ENCODE peak calls at places on chromosomes 5 and 9, in five cellular contexts. N, Z, G, T and R are unnamed samples. For H3K4me1, the result is how much of the 10 kb centered on the place peaks cover.

GRCh38 chr5:97591781-97592180 is 408.7 kb upstream of the RIOK2 start:
- DNase-seq in N (no peak), Z (no peak), G (no peak), T (no peak), R (no peak)

GRCh38 chr5:6343951-6344596 is 34.3 kb downstream of the MED10 start:
- DNase-seq in N (no peak), Z (no peak), G (no peak), T (no peak), R (no peak)

GRCh38 chr5:134086215-134086942 is 28.1 kb upstream of the TCF7 start:
- DNase-seq in N (no peak), Z (no peak), G (no peak), T (no peak), R (peak)

GRCh38 chr5:65327582-65327981 is 154.1 kb downstream of the ADAMTS6 start:
- DNase-seq in N (no peak), Z (peak), G (no peak), T (no peak), R (no peak)

GRCh38 chr5:37776826-37777225 is 63.0 kb downstream of the GDNF start:
- DNase-seq in N (no peak), Z (peak), G (no peak), T (no peak), R (no peak)

GRCh38 chr9:7489018-7489417 is 310.6 kb downstream of the DMAC1 start:
- DNase-seq in N (peak), Z (no peak), G (peak), T (no peak), R (peak)

GRCh38 chr5:40689442-40689841 is 9.7 kb downstream of the PTGER4 start:
- DNase-seq in N (peak), Z (peak), G (no peak), T (no peak), R (no peak)

GRCh38 chr9:137688261-137688660 is 69.5 kb downstream of the EHMT1 start:
- DNase-seq in N (no peak), Z (no peak), G (no peak), T (no peak), R (no peak)

GRCh38 chr5:89241186-89241585 is 358.2 kb upstream of the MEF2C start:
- DNase-seq in N (no peak), Z (peak), G (no peak), T (no peak), R (no peak)

GRCh38 chr5:39107350-39107749 is 33.2 kb upstream of the RICTOR start:
- DNase-seq in N (no peak), Z (no peak), G (no peak), T (no peak), R (no peak)

GRCh38 chr5:77906806-77907205 is 130.7 kb upstream of the TBCA start:
- DNase-seq in N (no peak), Z (peak), G (no peak), T (peak), R (no peak)

GRCh38 chr5:21792736-21793135 is 1060.4 kb downstream of the CDH12 start:
- DNase-seq in N (no peak), Z (no peak), G (no peak), T (no peak), R (no peak)

GRCh38 chr5:148843510-148844318 is 17.3 kb downstream of the ADRB2 start:
- DNase-seq in N (no peak), Z (no peak), G (no peak), T (no peak), R (no peak)

GRCh38 chr5:147396070-147396469 is 113.8 kb downstream of the DPYSL3 start:
- DNase-seq in N (peak), Z (peak), G (no peak), T (no peak), R (no peak)

GRCh38 chr5:126027149-126027548 is 396.1 kb upstream of the GRAMD2B start:
- DNase-seq in N (no peak), Z (no peak), G (no peak), T (no peak), R (no peak)

GRCh38 chr5:73673161-73673591 is 47.2 kb downstream of the ARHGEF28 start:
- DNase-seq in N (no peak), Z (peak), G (no peak), T (no peak), R (no peak)

GRCh38 chr9:126694206-126695081 is 80.7 kb downstream of the LMX1B start:
- DNase-seq in N (no peak), Z (no peak), G (no peak), T (no peak), R (no peak)

GRCh38 chr5:6408627-6409446 is 30.5 kb upstream of the MED10 start:
- DNase-seq in N (no peak), Z (no peak), G (no peak), T (no peak), R (no peak)

GRCh38 chr9:91425270-91425669 is 1.6 kb upstream of the NFIL3 start:
- DNase-seq in N (no peak), Z (peak), G (no peak), T (no peak), R (no peak)

GRCh38 chr5:126778675-126779403 is 1.9 kb downstream of the LMNB1 start:
- DNase-seq in N (peak), Z (no peak), G (no peak), T (no peak), R (no peak)

GRCh38 chr9:14238044-14238443 is 75.9 kb downstream of the NFIB start:
- DNase-seq in N (peak), Z (peak), G (no peak), T (no peak), R (no peak)

GRCh38 chr9:119758990-119759389 is 389.8 kb upstream of the BRINP1 start:
- DNase-seq in N (no peak), Z (no peak), G (no peak), T (no peak), R (no peak)

GRCh38 chr9:95215368-95215898 is 102.1 kb downstream of the FANCC start:
- DNase-seq in N (no peak), Z (no peak), G (no peak), T (no peak), R (no peak)

GRCh38 chr5:5409151-5409810 is 13.2 kb upstream of the ICE1 start:
- DNase-seq in N (no peak), Z (no peak), G (no peak), T (no peak), R (no peak)

GRCh38 chr5:59107692-59108091 is 524.8 kb downstream of the RAB3C start:
- DNase-seq in N (no peak), Z (peak), G (no peak), T (no peak), R (no peak)

GRCh38 chr5:126100767-126101166 is 322.4 kb upstream of the GRAMD2B start:
- DNase-seq in N (no peak), Z (no peak), G (no peak), T (no peak), R (no peak)

GRCh38 chr5:135678640-135679268 is 100.0 kb upstream of the CXCL14 start:
- DNase-seq in N (no peak), Z (no peak), G (no peak), T (peak), R (no peak)

GRCh38 chr9:101814064-101814463 is 75.6 kb upstream of the GRIN3A start:
- DNase-seq in N (no peak), Z (no peak), G (no peak), T (no peak), R (no peak)

GRCh38 chr5:149053027-149053705 is 9.7 kb downstream of the SH3TC2 start:
- DNase-seq in N (no peak), Z (peak), G (no peak), T (peak), R (no peak)

DNA sequence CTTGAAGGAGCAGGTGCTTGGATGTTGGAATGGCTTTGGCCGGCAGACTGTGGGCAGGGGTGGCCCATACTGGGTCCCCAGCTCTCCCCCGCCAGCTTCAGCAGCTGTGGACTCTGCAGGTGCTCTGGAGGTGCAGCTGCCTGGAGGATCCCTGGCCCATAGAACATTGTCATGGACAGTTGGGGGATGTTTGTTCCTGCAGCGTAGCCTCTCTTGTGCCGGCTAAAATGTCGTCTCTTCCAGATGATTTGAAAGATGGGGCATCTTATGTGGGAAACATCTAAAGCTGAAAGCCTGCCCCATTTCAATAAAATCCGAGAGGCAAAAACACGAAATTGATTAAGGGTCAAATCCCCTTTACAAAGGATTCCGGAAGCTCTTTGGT is 13.5 kb upstream of the SLC6A19 start:
- DNase-seq in N (no peak), Z (no peak), G (no peak), T (no peak), R (no peak)
- H3K4me1 ChIP-seq in N (under half), Z (under half), G (under half), T (under half), R (under half)

GRCh38 chr9:136225748-136226679 is 19.6 kb downstream of the QSOX2 start:
- DNase-seq in N (peak), Z (peak), G (peak), T (no peak), R (peak)
- H3K4me3 ChIP-seq in N (no peak), Z (no peak), G (no peak), T (no peak), R (no peak)

GRCh38 chr5:159533197-159533596 is 202.9 kb upstream of the IL12B start:
- DNase-seq in N (no peak), Z (no peak), G (no peak), T (no peak), R (no peak)

GRCh38 chr5:159536626-159537025 is 206.3 kb upstream of the IL12B start:
- DNase-seq in N (no peak), Z (no peak), G (no peak), T (no peak), R (no peak)

GRCh38 chr5:159536166-159536565 is 205.9 kb upstream of the IL12B start:
- DNase-seq in N (no peak), Z (no peak), G (no peak), T (no peak), R (no peak)

GRCh38 chr5:159527546-159527945 is 197.3 kb upstream of the IL12B start:
- DNase-seq in N (no peak), Z (no peak), G (no peak), T (no peak), R (no peak)

GRCh38 chr5:159531554-159532105 is 201.3 kb upstream of the IL12B start:
- DNase-seq in N (no peak), Z (no peak), G (no peak), T (no peak), R (no peak)
- TF ChIP-seq CTCF in N (no peak), Z (peak), G (no peak), T (no peak), R (no peak)

GRCh38 chr9:133562611-133563285 is 28.2 kb downstream of the ADAMTSL2 start:
- DNase-seq in N (no peak), Z (no peak), G (no peak), T (no peak), R (no peak)

GRCh38 chr9:133560311-133560710 is 25.8 kb downstream of the ADAMTSL2 start:
- DNase-seq in N (no peak), Z (no peak), G (no peak), T (no peak), R (no peak)

GRCh38 chr9:133558191-133559126 is 24.0 kb downstream of the ADAMTSL2 start:
- DNase-seq in N (no peak), Z (peak), G (no peak), T (no peak), R (no peak)

GRCh38 chr9:133561976-133562554 is 27.6 kb downstream of the ADAMTSL2 start:
- DNase-seq in N (no peak), Z (no peak), G (no peak), T (no peak), R (no peak)

DNA sequence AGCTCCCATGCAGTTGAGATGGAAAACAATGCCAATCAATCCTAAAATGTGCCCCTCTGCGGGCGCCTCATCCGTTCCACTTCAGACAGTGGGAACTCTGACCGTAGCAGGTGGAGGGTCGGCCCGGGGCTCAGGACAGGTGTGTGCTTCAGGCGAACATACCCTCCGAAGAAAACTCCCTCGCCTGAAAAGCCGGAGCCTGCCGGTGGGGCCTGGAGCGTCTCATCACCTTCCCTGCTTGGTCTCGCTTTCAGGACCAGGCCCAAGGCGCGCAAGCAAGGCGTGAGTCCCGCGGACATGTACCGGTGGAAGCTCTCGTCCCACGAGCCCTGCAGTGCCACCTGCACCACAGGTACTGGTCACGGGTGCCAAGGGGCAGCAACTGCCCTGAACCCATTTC is 26.4 kb downstream of the ADAMTSL2 start:
- DNase-seq in N (no peak), Z (no peak), G (no peak), T (no peak), R (no peak)
- H3K4me1 ChIP-seq in N (under half), Z (under half), G (under half), T (half or more), R (under half)

DNA sequence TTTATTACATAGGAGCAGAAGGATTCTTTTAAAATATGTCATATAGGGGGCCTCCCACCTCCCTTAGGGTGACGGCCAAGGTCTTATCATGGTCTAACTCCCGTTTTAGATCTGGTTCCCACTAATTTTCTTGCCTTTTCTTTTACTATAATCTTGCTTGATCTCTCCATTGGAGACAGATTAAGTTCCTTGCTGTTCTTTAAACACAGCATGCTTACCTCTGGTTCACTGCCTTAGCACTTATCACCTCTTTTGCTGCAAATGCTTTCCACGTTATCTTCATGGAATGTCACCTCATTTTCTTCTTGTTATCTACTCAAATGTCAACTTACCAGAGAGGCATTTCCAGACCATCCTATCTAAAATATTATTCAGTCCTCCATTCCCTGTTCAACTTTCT is 1047.6 kb downstream of the TLE4 start:
- DNase-seq in N (no peak), Z (no peak), G (no peak), T (no peak), R (no peak)
- H3K4me3 ChIP-seq in N (no peak), Z (no peak), G (no peak), T (no peak), R (no peak)

GRCh38 chr5:14326035-14326909 is 183.1 kb downstream of the TRIO start:
- DNase-seq in N (no peak), Z (no peak), G (no peak), T (no peak), R (no peak)
- TF ChIP-seq CTCF in N (no peak), Z (peak), G (no peak), T (peak), R (peak)